ENCODE peak calls at places on chromosomes 12 and 14, in nine cellular contexts. D is stimulated activated CD8-positive, alpha-beta memory T cell treated with anti-CD3 and anti-CD28 coated beads, Interleukin-2, amount 100 ng/mL, for 1 hour; R is hepatocyte; E is omental fat pad; S is astrocyte; U is mucosa of descending colon; J is naive thymus-derived CD8-positive, alpha-beta T cell; N is small intestine; M is HuH-7.5. X is an unnamed sample.

GRCh38 chr12:27971606-27972005 is 927 bp downstream of the PTHLH start:
- DNase-seq in M (peak), E (no peak), S (no peak), U (no peak), N (no peak), R (peak), J (no peak), D (no peak), X (no peak)

GRCh38 chr12:66751432-66752113 is 72.7 kb upstream of the GRIP1 start:
- DNase-seq in D (no peak), J (no peak), S (no peak), N (no peak), U (no peak), R (no peak), M (no peak), E (no peak), X (peak)

GRCh38 chr12:28925726-28926376 is 223.2 kb upstream of the FAR2 start:
- DNase-seq in S (peak), N (no peak), J (no peak), E (no peak), R (no peak), D (no peak), M (no peak), U (no peak), X (no peak)

GRCh38 chr12:42140901-42141300 is 3.8 kb downstream of the GXYLT1 start:
- DNase-seq in R (peak), M (peak), E (no peak), S (peak), J (no peak), U (no peak), D (no peak), N (peak), X (peak)

GRCh38 chr14:24861083-24861630 is 188.8 kb downstream of the STXBP6 start:
- DNase-seq in E (no peak), S (peak), N (peak), U (no peak), J (no peak), R (peak), M (no peak), D (no peak), X (peak)

GRCh38 chr14:50961606-50962259 is 17.4 kb upstream of the PYGL start:
- DNase-seq in J (no peak), E (no peak), R (peak), N (no peak), M (no peak), U (no peak), S (peak), D (no peak), X (peak)

GRCh38 chr12:116365114-116365513 is 87.6 kb upstream of the MED13L start:
- DNase-seq in R (no peak), N (peak), D (no peak), S (no peak), E (no peak), J (no peak), M (no peak), U (no peak), X (no peak)

GRCh38 chr12:2551097-2551496 is 243.7 kb upstream of the FKBP4 start:
- DNase-seq in S (no peak), U (no peak), R (no peak), M (no peak), J (no peak), D (no peak), E (no peak), N (no peak), X (no peak)

X was measured in H4.